ENCODE peak calls at places on chromosomes 16 and 17, in six cellular contexts. E, C, Z, P, D and Q are unnamed samples.

GRCh38 chr17:37494401-37494831 is 4.7 kb downstream of the DUSP14 start:
- DNase-seq in D (no peak), E (no peak), P (no peak), Z (no peak), C (no peak), Q (no peak)

GRCh38 chr17:81020767-81021497 is 14.0 kb upstream of the BAIAP2 start:
- DNase-seq in E (peak; percentile 83), C (peak; percentile 34), D (no peak), P (no peak), Z (peak; percentile 63), Q (peak; percentile 45)

GRCh38 chr17:56808503-56808902 is 25.2 kb downstream of the C17orf67 start:
- DNase-seq in D (no peak), Z (no peak), C (no peak), E (no peak), P (no peak), Q (peak; percentile 89)

GRCh38 chr17:81556863-81557262 is 4.7 kb upstream of the FAAP100 start:
- DNase-seq in E (no peak), Z (no peak), C (no peak), D (no peak), P (no peak), Q (no peak)

GRCh38 chr17:78607061-78607460 is 29.9 kb upstream of the DNAH17 start:
- DNase-seq in P (no peak), C (no peak), D (no peak), Z (no peak), E (no peak), Q (no peak)

GRCh38 chr16:27470567-27471431 is 68.8 kb downstream of the IL21R start:
- DNase-seq in C (peak; percentile 83), P (no peak), E (peak; percentile 65), Z (no peak), D (peak; percentile 36), Q (no peak)

GRCh38 chr16:79838860-79839259 is 238.3 kb upstream of the MAF start:
- DNase-seq in E (no peak), C (peak; percentile 91), Z (no peak), P (no peak), D (no peak), Q (no peak)

GRCh38 chr16:47459603-47460002 is 1.3 kb downstream of the ITFG1 start:
- DNase-seq in Z (no peak), E (no peak), C (no peak), D (no peak), P (no peak), Q (no peak)

GRCh38 chr16:3938843-3939624 is 58.5 kb upstream of the CREBBP start:
- DNase-seq in P (peak; percentile 50), D (no peak), C (peak; percentile 62), E (no peak), Z (peak; percentile 30), Q (peak; percentile 34)

GRCh38 chr17:36939944-36940312 is 2.7 kb downstream of the LHX1 start:
- DNase-seq in C (no peak), Z (no peak), P (no peak), D (no peak), E (no peak), Q (no peak)

GRCh38 chr16:69064789-69065313 is 40.6 kb upstream of the HAS3 start:
- DNase-seq in D (no peak), P (no peak), C (no peak), Z (no peak), E (no peak), Q (no peak)

GRCh38 chr17:50850640-50851039 is 15.3 kb downstream of the WFIKKN2 start:
- DNase-seq in E (no peak), D (no peak), C (no peak), Z (no peak), P (no peak), Q (peak; percentile 81)

GRCh38 chr17:49631496-49631895 is 46.4 kb downstream of the SPOP start:
- DNase-seq in C (no peak), E (no peak), D (no peak), P (no peak), Z (no peak), Q (no peak)

GRCh38 chr17:81537343-81537855 is 9.2 kb downstream of the FSCN2 start:
- DNase-seq in P (no peak), E (no peak), C (no peak), Z (no peak), D (no peak), Q (no peak)

GRCh38 chr17:28684963-28685362 is 23.0 kb downstream of the SUPT6H start:
- DNase-seq in C (peak; percentile 54), Z (no peak), E (no peak), P (no peak), D (no peak), Q (no peak)

GRCh38 chr16:11087691-11088431 is 143.5 kb downstream of the CLEC16A start:
- DNase-seq in P (peak; percentile 25), E (peak; percentile 24), Z (no peak), C (no peak), D (no peak), Q (no peak)

GRCh38 chr17:73646409-73647305 is 2.4 kb upstream of the SDK2 start:
- DNase-seq in C (peak; percentile 18), E (no peak), P (no peak), D (no peak), Z (no peak), Q (no peak)

GRCh38 chr17:35981908-35982330 is 622 bp upstream of the CCL16 start:
- DNase-seq in Z (no peak), P (no peak), D (no peak), C (no peak), E (no peak), Q (no peak)

GRCh38 chr17:38705803-38706624 is 941 bp downstream of the MLLT6 start:
- DNase-seq in C (no peak), P (peak; percentile 25), E (peak; percentile 76), Z (peak; percentile 83), D (no peak), Q (peak; percentile 29)

GRCh38 chr17:76927982-76928381 is 59.8 kb downstream of the MGAT5B start:
- DNase-seq in P (no peak), E (no peak), Z (no peak), D (no peak), C (no peak), Q (no peak)

GRCh38 chr17:1373710-1374237 is 26.2 kb downstream of the YWHAE start:
- DNase-seq in D (no peak), E (no peak), Z (no peak), C (no peak), P (no peak), Q (no peak)

DNA sequence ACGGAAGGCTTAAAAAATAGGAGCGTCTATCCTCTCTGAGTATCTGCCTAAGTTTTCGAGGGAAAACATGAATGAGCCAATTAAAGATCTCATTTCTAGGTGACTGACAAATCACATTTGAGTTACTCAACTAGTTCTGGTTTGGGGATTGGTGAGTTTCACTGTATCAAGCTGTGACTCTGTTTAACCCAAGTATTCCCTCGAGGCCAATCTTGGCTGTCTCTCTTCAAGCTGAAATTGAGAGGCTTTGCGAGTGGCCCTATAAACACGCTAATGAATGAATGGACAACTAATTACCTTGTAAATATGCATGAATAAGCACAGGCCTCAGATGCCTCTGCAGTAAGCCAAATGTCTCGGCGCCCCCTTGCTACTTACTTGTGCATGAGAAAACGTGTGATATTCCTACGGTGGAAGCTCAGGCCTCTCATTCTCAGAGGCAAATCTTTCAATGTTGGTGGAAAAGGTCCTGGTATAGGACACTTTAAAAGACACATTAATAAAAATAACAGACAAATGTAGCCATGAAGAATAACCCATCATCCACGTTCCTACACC is 450.2 kb upstream of the PSMD7 start:
- DNase-seq in C (peak; percentile 18), D (no peak), P (no peak), Z (no peak), E (no peak), Q (no peak)
- TF ChIP-seq CTCF in C (no peak), D (no peak), P (no peak), Z (peak; percentile 17), E (peak; percentile 24), Q (no peak)

GRCh38 chr17:44623070-44623725 is 33.1 kb upstream of the MEIOC start:
- DNase-seq in E (no peak), C (no peak), D (no peak), Z (no peak), P (no peak), Q (no peak)
- TF ChIP-seq CTCF in E (no peak), C (no peak), D (no peak), Z (no peak), P (no peak), Q (no peak)

GRCh38 chr16:89334988-89335802 is 117.7 kb downstream of the ZNF778 start:
- DNase-seq in C (no peak), P (no peak), Z (no peak), D (no peak), E (no peak), Q (no peak)
- TF ChIP-seq CTCF in C (no peak), P (no peak), Z (peak; percentile 31), D (no peak), E (peak; percentile 31), Q (no peak)

GRCh38 chr17:17638467-17638866 is 42.8 kb upstream of the RAI1 start:
- DNase-seq in Z (no peak), P (no peak), E (no peak), D (no peak), C (no peak), Q (no peak)

GRCh38 chr17:17636456-17636855 is 44.8 kb upstream of the RAI1 start:
- DNase-seq in C (peak; percentile 7), E (no peak), P (no peak), D (no peak), Z (no peak), Q (no peak)

GRCh38 chr17:17647521-17648178 is 33.6 kb upstream of the RAI1 start:
- DNase-seq in C (no peak), P (no peak), D (no peak), Z (no peak), E (peak; percentile 6), Q (no peak)

GRCh38 chr17:17645961-17646360 is 35.3 kb upstream of the RAI1 start:
- DNase-seq in D (no peak), E (no peak), C (no peak), Z (no peak), P (no peak), Q (no peak)

GRCh38 chr17:17641621-17642409 is 39.4 kb upstream of the RAI1 start:
- DNase-seq in E (peak; percentile 70), D (peak; percentile 7), Z (peak; percentile 85), P (peak; percentile 78), C (peak; percentile 79), Q (peak; percentile 78)
- TF ChIP-seq CTCF in E (peak; percentile 88), D (peak; percentile 90), Z (peak; percentile 86), P (peak; percentile 75), C (peak; percentile 92), Q (peak; percentile 94)

DNA sequence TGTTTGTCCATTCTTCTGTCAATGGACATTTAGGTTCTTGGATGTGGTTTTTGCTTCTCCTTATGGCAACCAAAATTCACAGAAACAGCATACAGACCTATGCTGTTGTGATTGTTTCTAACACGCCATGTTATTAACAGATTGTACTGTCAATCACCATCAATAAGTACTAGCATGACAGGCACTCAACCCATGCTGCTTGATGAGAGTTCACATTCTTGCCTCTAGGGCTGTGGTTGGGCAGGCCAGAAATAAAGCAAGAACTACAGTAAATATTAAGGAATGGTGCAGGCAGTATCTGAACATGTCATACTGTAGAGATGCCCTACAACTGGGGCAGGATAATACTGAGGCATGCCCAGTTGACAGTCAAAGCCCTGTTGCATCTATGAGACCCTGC is 171.2 kb upstream of the ZFHX3 start:
- DNase-seq in Z (no peak), P (no peak), C (no peak), D (no peak), E (no peak), Q (no peak)
- TF ChIP-seq CTCF in Z (no peak), P (no peak), C (peak; percentile 30), D (no peak), E (no peak), Q (no peak)

DNA sequence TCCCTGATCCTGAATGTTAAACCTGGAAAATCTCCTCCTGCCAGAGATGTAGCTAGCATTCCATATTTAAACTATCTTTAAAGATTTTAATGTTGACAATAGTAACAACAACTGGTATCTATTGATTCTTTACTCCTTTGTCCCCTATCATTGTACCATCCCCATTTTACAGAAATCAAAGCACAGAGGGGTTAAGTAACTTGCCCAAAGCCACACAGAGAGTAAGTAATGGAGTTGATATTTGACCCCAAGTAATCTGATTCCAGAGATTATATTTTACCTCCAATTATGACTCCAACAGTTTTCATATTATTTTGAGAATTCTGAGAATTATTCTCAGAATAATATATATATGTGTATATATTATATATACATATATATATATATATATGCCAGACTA is 37.7 kb upstream of the RGS9 start:
- DNase-seq in P (no peak), E (no peak), Z (no peak), C (no peak), D (no peak), Q (no peak)
- TF ChIP-seq CTCF in P (no peak), E (no peak), Z (no peak), C (no peak), D (no peak), Q (no peak)